ENCODE peak calls at places on chromosomes 5 and 9, in eight cellular contexts. N, Q, H, J, I, O, P and L are unnamed samples.

GRCh38 chr9:83313771-83314170 is 224.4 kb downstream of the FRMD3 start:
- DNase-seq in Q (no peak), H (no peak), P (no peak), N (no peak), I (no peak), J (no peak), O (no peak), L (no peak)

GRCh38 chr5:31236339-31236738 is 42.9 kb downstream of the CDH6 start:
- DNase-seq in J (no peak), P (no peak), Q (no peak), O (no peak), N (no peak), H (no peak), I (no peak), L (no peak)

GRCh38 chr9:122097679-122098315 is 4.7 kb upstream of the TTLL11 start:
- DNase-seq in I (no peak), H (no peak), N (no peak), J (no peak), O (no peak), Q (no peak), P (no peak), L (peak; percentile 53)

GRCh38 chr9:91211919-91212318 is 149.8 kb downstream of the AUH start:
- DNase-seq in Q (no peak), I (no peak), N (no peak), J (no peak), H (no peak), P (no peak), O (peak; percentile 72), L (no peak)

GRCh38 chr5:39176740-39177628 is 42.4 kb downstream of the FYB1 start:
- DNase-seq in O (no peak), Q (no peak), J (no peak), I (no peak), N (no peak), H (no peak), P (no peak), L (no peak)

GRCh38 chr5:50325237-50325832 is 115.8 kb downstream of the EMB start:
- DNase-seq in H (no peak), O (no peak), N (no peak), I (no peak), Q (peak; percentile 26), J (no peak), P (no peak), L (no peak)

GRCh38 chr9:92253656-92254055 is 39.8 kb downstream of the IARS1 start:
- DNase-seq in J (no peak), I (no peak), H (no peak), Q (no peak), O (no peak), P (no peak), N (no peak), L (no peak)

GRCh38 chr5:171629221-171630005 is 156.2 kb upstream of the SMIM23 start:
- DNase-seq in H (no peak), P (peak; percentile 30), N (no peak), I (no peak), O (no peak), J (no peak), Q (no peak), L (no peak)

GRCh38 chr9:116049506-116049905 is 104.1 kb upstream of the PAPPA start:
- DNase-seq in O (no peak), J (no peak), H (no peak), P (no peak), N (no peak), Q (no peak), I (no peak), L (no peak)

GRCh38 chr5:73692166-73692640 is 66.2 kb downstream of the ARHGEF28 start:
- DNase-seq in N (no peak), I (no peak), P (peak; percentile 36), Q (no peak), O (no peak), J (no peak), H (no peak), L (no peak)

GRCh38 chr5:68173007-68173406 is 42.5 kb upstream of the PIK3R1 start:
- DNase-seq in P (no peak), J (no peak), Q (no peak), N (no peak), O (no peak), H (no peak), I (no peak), L (no peak)

GRCh38 chr9:37575921-37576721 is at the start of gene FBXO10:
- DNase-seq in N (peak; percentile 74), P (peak; percentile 69), Q (peak; percentile 39), O (no peak), I (peak; percentile 29), H (peak; percentile 78), J (peak; percentile 73), L (peak; percentile 80)

GRCh38 chr5:15772131-15772530 is 272.2 kb downstream of the FBXL7 start:
- DNase-seq in N (no peak), Q (no peak), J (no peak), P (no peak), I (no peak), H (no peak), O (no peak), L (no peak)

GRCh38 chr5:153523831-153524230 is 33.4 kb downstream of the GRIA1 start:
- DNase-seq in O (no peak), I (peak; percentile 39), Q (no peak), J (no peak), H (no peak), P (no peak), N (no peak), L (peak; percentile 33)

GRCh38 chr9:110977259-110977709 is 61.0 kb downstream of the LPAR1 start:
- DNase-seq in I (no peak), H (no peak), Q (no peak), N (no peak), O (no peak), J (no peak), P (peak; percentile 13), L (peak; percentile 21)

GRCh38 chr9:133991964-133992779 is at the start of gene VAV2:
- DNase-seq in Q (peak; percentile 83), P (peak; percentile 35), I (no peak), O (peak; percentile 48), J (peak; percentile 73), N (peak; percentile 75), H (peak; percentile 76), L (peak; percentile 80)

GRCh38 chr9:133994359-133995011 is 2.4 kb upstream of the VAV2 start:
- DNase-seq in N (peak; percentile 76), Q (peak; percentile 83), J (no peak), P (peak; percentile 86), I (peak; percentile 67), O (peak; percentile 64), H (peak; percentile 83), L (peak; percentile 87)

GRCh38 chr9:133991211-133991921 is 758 bp downstream of the VAV2 start:
- DNase-seq in H (no peak), I (no peak), J (peak; percentile 61), Q (peak; percentile 29), O (no peak), N (peak; percentile 39), P (no peak), L (peak; percentile 45)

GRCh38 chr9:133993635-133994253 is 1.6 kb upstream of the VAV2 start:
- DNase-seq in N (no peak), P (no peak), I (no peak), J (peak; percentile 64), O (no peak), Q (no peak), H (no peak), L (no peak)

GRCh38 chr9:133992780-133993634 is 883 bp upstream of the VAV2 start:
- DNase-seq in P (peak; percentile 64), O (peak; percentile 77), I (peak; percentile 81), N (peak; percentile 83), H (peak; percentile 88), Q (peak; percentile 93), J (peak; percentile 95), L (peak; percentile 93)
- TF ChIP-seq POLR2A in P (peak; percentile 62), O (peak; percentile 54), I (peak; percentile 23), N (peak; percentile 53), H (no peak), Q (peak; percentile 63), J (no peak), L (peak; percentile 62)

DNA sequence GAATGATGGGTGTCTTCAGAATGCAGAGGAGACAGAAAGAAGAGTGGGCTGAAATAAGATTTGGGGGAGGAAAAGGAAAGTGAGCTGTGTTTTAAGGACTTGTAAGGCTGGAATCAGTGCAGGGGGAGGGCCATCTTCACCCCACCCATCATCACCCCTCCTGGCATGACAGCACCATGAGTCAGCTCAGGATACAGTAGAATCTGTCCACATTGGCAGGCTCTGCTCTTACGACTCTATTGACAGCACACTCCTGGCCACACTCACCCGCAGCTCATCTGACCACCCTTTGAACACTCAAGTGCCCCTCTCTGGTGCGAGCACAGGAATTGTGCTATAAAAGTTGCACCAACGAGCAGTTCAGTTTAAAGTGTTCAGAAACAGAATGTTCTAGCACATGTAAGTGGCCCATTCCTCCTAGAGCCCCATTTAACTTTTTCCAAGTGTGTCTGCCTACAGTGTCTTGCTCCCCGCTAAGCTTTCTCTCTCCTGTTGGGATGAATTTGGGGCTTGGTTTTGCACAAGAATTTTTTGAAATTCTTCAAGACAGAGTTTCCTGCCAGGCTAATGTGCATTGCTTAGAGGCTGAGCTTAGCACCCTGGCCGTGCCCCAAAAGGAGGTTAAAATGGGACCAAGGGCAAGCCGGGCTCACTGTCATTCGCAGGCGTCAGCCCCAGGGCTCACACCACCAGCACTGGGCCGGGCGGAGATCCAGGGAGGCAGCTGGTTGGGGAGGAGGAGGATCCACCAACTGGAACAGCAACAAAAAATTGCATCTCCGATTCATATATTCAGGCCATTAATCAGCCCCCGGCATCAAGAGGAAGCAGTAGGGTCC is 12.1 kb downstream of the ADRA1B start:
- DNase-seq in J (no peak), H (peak; percentile 45), I (no peak), O (no peak), N (peak; percentile 94), P (peak; percentile 73), Q (no peak), L (peak; percentile 60)
- H3K27ac ChIP-seq in J (no peak overlapping the region), H (peak overlapping the region; percentile 71), I (no peak overlapping the region), O (no peak overlapping the region), N (peak overlapping the region; percentile 67), P (peak overlapping the region; percentile 69), Q (no peak overlapping the region), L (peak overlapping the region; percentile 30)

GRCh38 chr5:132256783-132257130 is 739 bp upstream of the PDLIM4 start:
- DNase-seq in N (no peak), J (no peak), I (no peak), Q (no peak), H (no peak), O (no peak), P (no peak), L (no peak)

GRCh38 chr5:132257131-132258101 is at the start of gene PDLIM4:
- DNase-seq in I (no peak), H (peak; percentile 59), N (peak; percentile 47), P (no peak), O (no peak), J (peak; percentile 77), Q (peak; percentile 85), L (no peak)

GRCh38 chr5:132259061-132259851 is 1.8 kb downstream of the PDLIM4 start:
- DNase-seq in N (peak; percentile 25), H (peak; percentile 62), Q (peak; percentile 54), O (no peak), P (no peak), I (peak; percentile 69), J (peak; percentile 87), L (no peak)

GRCh38 chr5:132260051-132260450 is 2.6 kb downstream of the PDLIM4 start:
- DNase-seq in J (no peak), Q (no peak), H (no peak), P (no peak), O (no peak), N (peak; percentile 20), I (no peak), L (peak; percentile 51)

GRCh38 chr5:132258102-132259060 is 885 bp downstream of the PDLIM4 start:
- DNase-seq in N (no peak), H (peak; percentile 21), O (no peak), Q (peak; percentile 43), I (no peak), P (no peak), J (peak; percentile 78), L (peak; percentile 2)
- H3K4me1 ChIP-seq in N (peaks cover 76% of the 10 kb centered on the region), H (peaks cover 12% of the 10 kb centered on the region), O (peaks cover 14% of the 10 kb centered on the region), Q (peaks cover 33% of the 10 kb centered on the region), I (peaks cover 49% of the 10 kb centered on the region), P (peaks cover 27% of the 10 kb centered on the region), J (peaks cover 84% of the 10 kb centered on the region), L (peaks cover 4% of the 10 kb centered on the region)

GRCh38 chr9:127423934-127424668 is at the start of gene ZNF79:
- DNase-seq in Q (peak; percentile 93), H (peak; percentile 95), J (peak; percentile 97), I (peak; percentile 86), P (peak; percentile 97), O (peak; percentile 87), N (peak; percentile 95), L (peak; percentile 94)
- TF ChIP-seq POLR2A in Q (peak; percentile 90), H (no peak), J (no peak), I (peak; percentile 58), P (peak; percentile 74), O (peak; percentile 85), N (peak; percentile 70), L (peak; percentile 78)